ENCODE peak calls at places on chromosomes 16 and 17, in ten cellular contexts. X is mesenchymal stem cell; E is left ventricle myocardium inferior; D is hypothalamus; V is neuronal stem cell; T is amniotic epithelial cell; I is spleen; W is stimulated activated CD4-positive, alpha-beta T cell treated with anti-CD3 and anti-CD28 coated beads, Interleukin-1b, Interleukin-23, amount 100 ng/mL, for 1 hour; N is AML-193; M is stomach. L is an unnamed sample.
A peak's percentile ranks its signal among the peaks of the same experiment; 100 is the strongest.

GRCh38 chr16:30142672-30143346 is 19.8 kb upstream of the MAPK3 start:
- DNase-seq in V (no peak), I (no peak), E (no peak), M (no peak), D (no peak), T (no peak), X (no peak), N (no peak), W (no peak), L (no peak)

GRCh38 chr16:14486520-14487303 is 143.3 kb downstream of the PARN start:
- DNase-seq in N (no peak), X (peak; percentile 92), V (no peak), M (peak; percentile 92), D (peak; percentile 78), T (peak; percentile 95), E (peak; percentile 76), I (no peak), W (no peak), L (peak; percentile 56)

GRCh38 chr17:5078106-5079028 is at the start of gene ZFP3:
- DNase-seq in M (peak; percentile 87), N (no peak), V (no peak), D (peak; percentile 86), E (peak; percentile 87), W (peak; percentile 9), I (peak; percentile 97), X (no peak), T (peak; percentile 87), L (peak; percentile 53)

GRCh38 chr16:8110572-8111514 is 479.5 kb downstream of the TMEM114 start:
- DNase-seq in V (no peak), I (no peak), E (no peak), N (no peak), W (no peak), X (no peak), D (no peak), T (no peak), M (no peak), L (no peak)

GRCh38 chr16:47317465-47318240 is 143.2 kb downstream of the ITFG1 start:
- DNase-seq in X (no peak), T (peak; percentile 26), D (no peak), E (no peak), W (no peak), I (no peak), N (no peak), M (no peak), V (no peak), L (no peak)

GRCh38 chr16:11114366-11115164 is 141.4 kb downstream of the SOCS1 start:
- DNase-seq in V (no peak), I (no peak), M (no peak), E (no peak), N (peak; percentile 89), X (no peak), W (no peak), D (no peak), T (no peak), L (no peak)

GRCh38 chr16:946048-946395 is 24.8 kb downstream of the LMF1 start:
- DNase-seq in I (peak; percentile 51), X (no peak), E (no peak), M (no peak), D (no peak), T (no peak), N (no peak), W (no peak), V (no peak), L (no peak)

GRCh38 chr17:266701-267656 is 85.5 kb upstream of the DOC2B start:
- DNase-seq in D (peak; percentile 28), W (no peak), M (peak; percentile 23), E (peak; percentile 48), T (no peak), I (peak; percentile 56), X (no peak), N (no peak), V (peak; percentile 53), L (no peak)

GRCh38 chr16:56262879-56263245 is 71.6 kb downstream of the GNAO1 start:
- DNase-seq in D (no peak), E (no peak), N (no peak), M (no peak), W (no peak), X (no peak), I (no peak), T (no peak), V (no peak), L (no peak)

GRCh38 chr17:32331243-32332040 is 10.5 kb downstream of the C17orf75 start:
- DNase-seq in I (no peak), D (no peak), W (no peak), M (no peak), T (peak; percentile 75), V (no peak), E (no peak), N (peak; percentile 94), X (peak; percentile 53), L (no peak)

GRCh38 chr17:29112780-29113295 is 67.4 kb downstream of the MYO18A start:
- DNase-seq in D (peak; percentile 25), E (peak; percentile 55), M (peak; percentile 28), T (no peak), N (no peak), W (no peak), X (no peak), V (no peak), I (no peak), L (no peak)

GRCh38 chr17:40458001-40458791 is 14.9 kb downstream of the IGFBP4 start:
- DNase-seq in I (no peak), V (no peak), M (peak; percentile 62), W (no peak), D (no peak), E (no peak), T (peak; percentile 86), N (no peak), X (no peak), L (no peak)

GRCh38 chr16:70574595-70575271 is 51.1 kb downstream of the SF3B3 start:
- DNase-seq in W (no peak), T (no peak), V (no peak), E (no peak), M (no peak), X (no peak), I (no peak), N (no peak), D (no peak), L (no peak)

GRCh38 chr16:67667434-67667816 is 811 bp downstream of the C16orf86 start:
- DNase-seq in T (no peak), M (no peak), W (no peak), X (no peak), E (no peak), D (no peak), V (no peak), I (no peak), N (no peak), L (no peak)

GRCh38 chr16:54636221-54636793 is 294.4 kb upstream of the IRX5 start:
- DNase-seq in M (no peak), W (no peak), D (no peak), N (no peak), V (no peak), T (no peak), X (no peak), I (no peak), E (no peak), L (no peak)

GRCh38 chr16:539901-540530 is 12.5 kb downstream of the CAPN15 start:
- DNase-seq in T (peak; percentile 12), X (peak; percentile 77), V (no peak), E (no peak), N (no peak), D (no peak), W (no peak), M (no peak), I (no peak), L (no peak)

GRCh38 chr17:55996826-55997225 is 156.4 kb upstream of the ANKFN1 start:
- DNase-seq in X (no peak), I (no peak), T (no peak), N (no peak), D (no peak), V (no peak), W (no peak), E (no peak), M (no peak), L (no peak)

GRCh38 chr17:8651013-8651412 is 20.5 kb upstream of the MYH10 start:
- DNase-seq in T (no peak), M (no peak), I (no peak), N (no peak), W (no peak), V (no peak), E (no peak), D (no peak), X (no peak), L (no peak)

L was measured in ecto neural progenitor cell.